ENCODE peak calls at places on chromosomes 7 and 10, in six cellular contexts. One of them, this sample, is unnamed.

GRCh38 chr10:8453587-8453986 is 399.1 kb downstream of the GATA3 start:
- DNase-seq in 8988T: no peak
- DNase-seq in neural crest cell: no peak
- DNase-seq in EL: no peak
- DNase-seq in skeletal muscle cell: no peak
- DNase-seq in HuH-7: no peak
- DNase-seq in this sample: no peak

GRCh38 chr7:47565841-47566240 is 16.1 kb downstream of the TNS3 start:
- DNase-seq in skeletal muscle cell: no peak
- DNase-seq in HuH-7: no peak
- DNase-seq in neural crest cell: no peak
- DNase-seq in EL: no peak
- DNase-seq in 8988T: no peak
- DNase-seq in this sample: no peak

GRCh38 chr7:152706465-152706864 is 30.5 kb upstream of the XRCC2 start:
- DNase-seq in skeletal muscle cell: no peak
- DNase-seq in neural crest cell: no peak
- DNase-seq in HuH-7: no peak
- DNase-seq in EL: no peak
- DNase-seq in 8988T: no peak
- DNase-seq in this sample: no peak

GRCh38 chr10:124403548-124403947 is 15.2 kb downstream of the OAT start:
- DNase-seq in skeletal muscle cell: peak; percentile 45
- DNase-seq in neural crest cell: no peak
- DNase-seq in EL: peak; percentile 78
- DNase-seq in HuH-7: peak; percentile 48
- DNase-seq in 8988T: no peak
- DNase-seq in this sample: peak; percentile 51

GRCh38 chr7:43905954-43906326 is 456 bp downstream of the URGCP start:
- DNase-seq in 8988T: peak; percentile 34
- DNase-seq in neural crest cell: peak; percentile 40
- DNase-seq in skeletal muscle cell: no peak
- DNase-seq in EL: peak; percentile 48
- DNase-seq in HuH-7: peak; percentile 28
- DNase-seq in this sample: no peak

GRCh38 chr10:51685768-51686167 is 13.6 kb downstream of the CSTF2T start:
- DNase-seq in neural crest cell: no peak
- DNase-seq in skeletal muscle cell: no peak
- DNase-seq in HuH-7: no peak
- DNase-seq in EL: no peak
- DNase-seq in 8988T: no peak
- DNase-seq in this sample: no peak

GRCh38 chr7:136050462-136050847 is 73.3 kb upstream of the MTPN start:
- DNase-seq in skeletal muscle cell: no peak
- DNase-seq in EL: no peak
- DNase-seq in HuH-7: no peak
- DNase-seq in neural crest cell: no peak
- DNase-seq in 8988T: no peak
- DNase-seq in this sample: no peak

GRCh38 chr7:31102973-31103850 is 51.1 kb downstream of the ADCYAP1R1 start:
- DNase-seq in HuH-7: no peak
- DNase-seq in 8988T: no peak
- DNase-seq in neural crest cell: no peak
- DNase-seq in skeletal muscle cell: no peak
- DNase-seq in EL: no peak
- DNase-seq in this sample: no peak

GRCh38 chr10:26439436-26440090 is 1.4 kb downstream of the APBB1IP start:
- DNase-seq in EL: peak; percentile 53
- DNase-seq in neural crest cell: no peak
- DNase-seq in skeletal muscle cell: no peak
- DNase-seq in HuH-7: no peak
- DNase-seq in 8988T: no peak
- DNase-seq in this sample: no peak

GRCh38 chr10:130956251-130956650 is 355.3 kb downstream of the TCERG1L start:
- DNase-seq in EL: no peak
- DNase-seq in HuH-7: no peak
- DNase-seq in 8988T: no peak
- DNase-seq in neural crest cell: no peak
- DNase-seq in skeletal muscle cell: no peak
- DNase-seq in this sample: no peak